ENCODE peak calls at places on chromosomes 4 and X, in five cellular contexts. F, Q, P, D and O are unnamed samples.

GRCh38 chr4:120922390-120923200 is at the start of gene PRDM5:
- DNase-seq in F (peak; percentile 54), Q (peak; percentile 95), P (peak; percentile 47), D (peak; percentile 82), O (no peak)

GRCh38 chrX:47420264-47420663 is 49.9 kb downstream of the ZNF157 start:
- DNase-seq in F (no peak), Q (no peak), P (no peak), D (no peak), O (no peak)

GRCh38 chr4:157075811-157076577 is at the start of gene GLRB:
- DNase-seq in F (peak; percentile 37), Q (peak; percentile 93), P (peak; percentile 6), D (no peak), O (no peak)

GRCh38 chr4:30295652-30296051 is 424.5 kb upstream of the PCDH7 start:
- DNase-seq in F (no peak), Q (no peak), P (no peak), D (no peak), O (no peak)

GRCh38 chr4:147714575-147715401 is 17.1 kb upstream of the ARHGAP10 start:
- DNase-seq in F (peak; percentile 95), Q (peak; percentile 77), P (no peak), D (no peak), O (peak; percentile 62)

GRCh38 chrX:22666441-22666840 is 333.3 kb upstream of the DDX53 start:
- DNase-seq in F (no peak), Q (peak; percentile 29), P (peak; percentile 40), D (no peak), O (no peak)

GRCh38 chr4:158630893-158631292 is 40.8 kb downstream of the C4orf46 start:
- DNase-seq in F (no peak), Q (peak; percentile 8), P (no peak), D (no peak), O (peak; percentile 28)

GRCh38 chrX:49876750-49877149 is 2.5 kb upstream of the USP27X start:
- DNase-seq in F (peak; percentile 6), Q (peak; percentile 91), P (peak; percentile 30), D (peak; percentile 56), O (no peak)

GRCh38 chrX:68429216-68429615 is 4.1 kb downstream of the OPHN1 start:
- DNase-seq in F (peak; percentile 33), Q (no peak), P (no peak), D (no peak), O (no peak)

GRCh38 chr4:189973646-189974045 is 33.0 kb downstream of the FRG1 start:
- DNase-seq in F (no peak), Q (no peak), P (no peak), D (no peak), O (no peak)

GRCh38 chr4:184849184-184849583 is 23.4 kb upstream of the ACSL1 start:
- DNase-seq in F (no peak), Q (no peak), P (no peak), D (no peak), O (no peak)

GRCh38 chr4:156832886-156833285 is 138.7 kb downstream of the PDGFC start:
- DNase-seq in F (no peak), Q (no peak), P (no peak), D (no peak), O (no peak)

GRCh38 chrX:118554511-118554910 is 58.9 kb downstream of the DOCK11 start:
- DNase-seq in F (no peak), Q (no peak), P (no peak), D (no peak), O (no peak)

GRCh38 chrX:40524423-40524822 is 56.3 kb upstream of the ATP6AP2 start:
- DNase-seq in F (peak; percentile 15), Q (no peak), P (no peak), D (no peak), O (no peak)

GRCh38 chr4:10963958-10964705 is 279.6 kb upstream of the CLNK start:
- DNase-seq in F (no peak), Q (no peak), P (no peak), D (no peak), O (no peak)

GRCh38 chrX:9542765-9543119 is 77.9 kb downstream of the TBL1X start:
- DNase-seq in F (no peak), Q (no peak), P (no peak), D (no peak), O (no peak)

GRCh38 chrX:47169726-47170515 is 23.7 kb upstream of the UBA1 start:
- DNase-seq in F (peak; percentile 36), Q (peak; percentile 85), P (no peak), D (no peak), O (peak; percentile 8)

GRCh38 chr4:79682801-79683217 is 274.8 kb upstream of the GK2 start:
- DNase-seq in F (no peak), Q (no peak), P (no peak), D (no peak), O (no peak)

GRCh38 chr4:173301518-173302201 is 32.5 kb downstream of the HMGB2 start:
- DNase-seq in F (peak; percentile 35), Q (peak; percentile 37), P (peak; percentile 14), D (peak; percentile 55), O (no peak)

GRCh38 chr4:183142566-183143545 is 43.8 kb downstream of the WWC2 start:
- DNase-seq in F (peak; percentile 97), Q (peak; percentile 14), P (peak; percentile 8), D (no peak), O (peak; percentile 37)

GRCh38 chr4:80173387-80173786 is 23.9 kb upstream of the PRDM8 start:
- DNase-seq in F (peak; percentile 85), Q (peak; percentile 90), P (no peak), D (peak; percentile 58), O (peak; percentile 70)

GRCh38 chr4:75953509-75953908 is 12.7 kb upstream of the NAAA start:
- DNase-seq in F (no peak), Q (no peak), P (no peak), D (no peak), O (no peak)

GRCh38 chr4:6235012-6235411 is 34.6 kb upstream of the WFS1 start:
- DNase-seq in F (no peak), Q (no peak), P (no peak), D (no peak), O (no peak)

GRCh38 chr4:78057600-78058560 is 757 bp downstream of the FRAS1 start:
- DNase-seq in F (peak; percentile 42), Q (peak; percentile 86), P (peak; percentile 33), D (peak; percentile 33), O (no peak)

GRCh38 chrX:74162199-74162598 is 141.8 kb upstream of the ZCCHC13 start:
- DNase-seq in F (no peak), Q (no peak), P (no peak), D (no peak), O (no peak)

GRCh38 chr4:7414046-7414445 is 20.7 kb downstream of the PSAPL1 start:
- DNase-seq in F (no peak), Q (peak; percentile 13), P (no peak), D (no peak), O (no peak)

DNA sequence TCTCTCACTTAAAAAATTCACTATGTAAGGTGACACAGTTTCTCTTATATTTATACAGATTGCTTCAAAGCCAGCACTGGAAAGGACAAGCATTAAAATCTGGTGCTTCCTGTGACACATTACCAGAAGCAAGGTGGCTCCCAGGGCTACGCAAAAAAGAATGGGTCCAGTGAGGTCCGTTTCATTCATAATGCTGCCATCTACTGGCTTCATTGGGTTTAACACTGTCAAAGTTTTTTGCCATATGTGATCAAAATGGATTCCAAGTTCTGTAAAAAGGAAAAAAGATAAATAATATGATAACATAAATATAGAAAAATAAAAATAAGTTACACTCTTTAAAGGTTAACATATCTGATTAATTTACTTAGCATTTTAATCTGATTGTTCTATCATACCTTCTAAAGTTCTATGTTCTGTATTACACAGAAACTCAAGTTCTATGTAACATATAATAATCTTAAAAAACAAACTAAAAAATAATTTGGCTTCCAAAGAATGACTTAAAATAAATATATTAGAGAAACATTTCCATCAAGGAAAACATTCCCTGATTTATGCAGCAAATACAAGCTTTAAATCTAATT is 22.1 kb downstream of the YIPF7 start:
- DNase-seq in F (peak; percentile 47), Q (peak; percentile 62), P (peak; percentile 44), D (peak; percentile 61), O (peak; percentile 5)
- TF ChIP-seq CTCF in F (peak; percentile 81), Q (peak; percentile 64), P (peak; percentile 50), D (peak; percentile 51), O (peak; percentile 59)

DNA sequence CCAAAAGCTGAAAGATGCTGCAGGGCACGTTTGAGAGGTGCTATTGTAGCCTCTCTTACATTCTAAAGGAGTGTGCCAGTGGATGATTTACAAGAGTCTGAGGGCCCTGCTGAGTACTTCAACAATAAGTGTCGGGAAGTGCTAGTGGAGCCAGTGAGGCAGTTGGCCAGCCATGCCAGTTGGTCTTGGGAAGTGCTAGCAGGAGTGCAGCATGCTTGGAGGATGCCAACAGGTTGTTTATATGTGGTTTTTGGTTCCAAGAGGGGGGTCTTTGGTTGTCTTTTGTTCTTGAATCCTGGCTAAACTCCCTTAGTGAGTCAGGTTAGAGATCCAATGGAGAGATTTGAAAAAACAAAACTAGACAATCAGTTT is 335.3 kb downstream of the PABPC4L start:
- DNase-seq in F (no peak), Q (no peak), P (no peak), D (no peak), O (no peak)
- H3K4me3 ChIP-seq in F (no peak overlapping the region), Q (no peak overlapping the region), P (no peak overlapping the region), D (no peak overlapping the region), O (no peak overlapping the region)

GRCh38 chrX:1935805-1936204 is 320.9 kb downstream of the ASMT start:
- DNase-seq in F (no peak), Q (no peak), P (no peak), D (no peak), O (no peak)
- TF ChIP-seq CTCF in F (no peak), Q (no peak), P (no peak), D (no peak), O (no peak)

GRCh38 chr4:118352843-118353373 is at the start of gene PRSS12:
- DNase-seq in F (peak; percentile 66), Q (peak; percentile 96), P (peak; percentile 56), D (peak; percentile 87), O (no peak)

GRCh38 chr4:118353452-118353851 is 649 bp upstream of the PRSS12 start:
- DNase-seq in F (no peak), Q (peak; percentile 47), P (no peak), D (no peak), O (no peak)

GRCh38 chr4:118350961-118351360 is 1.8 kb downstream of the PRSS12 start:
- DNase-seq in F (no peak), Q (peak; percentile 53), P (no peak), D (no peak), O (no peak)

GRCh38 chr4:118354913-118355312 is 2.1 kb upstream of the PRSS12 start:
- DNase-seq in F (no peak), Q (no peak), P (no peak), D (no peak), O (no peak)

DNA sequence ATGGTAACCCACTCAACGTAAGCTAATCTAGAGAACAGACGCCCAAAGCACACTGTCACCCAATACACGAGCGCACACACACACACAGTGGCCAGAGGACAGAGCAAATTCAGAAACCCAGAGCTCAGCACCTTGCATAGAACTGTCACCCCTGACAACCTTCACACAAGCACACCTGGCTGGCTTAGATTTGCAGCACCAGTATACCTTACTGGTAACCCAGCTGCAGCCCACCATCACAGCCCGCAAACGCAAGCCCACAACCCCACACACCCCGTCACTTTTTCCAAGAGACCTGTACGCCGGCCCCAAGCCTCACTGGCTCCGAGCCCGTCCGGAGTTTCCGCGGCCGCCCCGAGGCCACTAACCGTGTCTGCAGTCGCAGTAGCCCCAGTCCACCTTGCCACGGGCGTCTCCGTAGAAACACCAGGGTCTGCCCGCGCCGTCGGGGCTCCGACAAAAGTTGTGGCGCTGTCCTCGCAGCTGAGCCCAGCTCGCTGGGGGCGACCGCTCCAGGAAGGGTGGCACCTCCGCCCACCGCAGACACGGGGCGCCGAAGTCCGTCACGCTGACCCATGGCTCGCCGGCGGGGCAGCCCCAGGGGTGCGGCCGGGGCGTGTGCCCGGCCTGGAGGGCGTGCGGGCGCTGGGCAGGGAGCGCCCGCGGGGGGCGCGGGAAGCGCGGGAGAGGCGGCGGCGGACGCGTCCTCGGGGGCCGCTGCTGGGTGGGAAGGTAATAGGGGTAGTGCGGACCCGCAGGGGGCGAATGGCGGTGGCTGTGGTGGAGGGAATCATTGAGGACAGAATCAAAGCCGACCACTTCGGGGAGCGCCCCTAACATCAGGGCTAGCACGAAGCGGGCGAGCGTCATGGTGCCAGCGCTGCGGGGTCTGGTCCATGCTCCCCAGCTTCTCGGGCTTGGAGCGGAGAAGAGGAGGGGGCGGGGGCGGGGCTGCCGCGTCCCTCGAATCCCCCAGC is 664 bp downstream of the PRSS12 start:
- DNase-seq in F (no peak), Q (peak; percentile 89), P (peak; percentile 10), D (no peak), O (no peak)
- H3K4me3 ChIP-seq in F (peak overlapping the region; percentile 71), Q (peak overlapping the region; percentile 84), P (peak overlapping the region; percentile 70), D (peak overlapping the region; percentile 67), O (peak overlapping the region; percentile 76)